ENCODE peak calls at places on chromosomes 13 and 19, in five cellular contexts. N is OCI-LY7; Y is stimulated activated CD8-positive, alpha-beta memory T cell treated with anti-CD3 and anti-CD28 coated beads, Interleukin-15, amount 100 ng/mL, for 48 hours; Z is NCI-H774; I is T-helper 9 cell. X is an unnamed sample.

GRCh38 chr13:36819811-36820140 is 754 bp downstream of the RFXAP start:
- DNase-seq in I (peak), N (no peak), Z (no peak), Y (peak), X (peak)

GRCh38 chr19:17834350-17835181 is 13.2 kb downstream of the JAK3 start:
- DNase-seq in N (no peak), Y (no peak), Z (no peak), I (no peak), X (no peak)

GRCh38 chr13:34003712-34004111 is 185.8 kb downstream of the RFC3 start:
- DNase-seq in Y (no peak), N (no peak), Z (no peak), I (no peak), X (no peak)

GRCh38 chr13:33179463-33179862 is 106.1 kb downstream of the STARD13 start:
- DNase-seq in N (no peak), I (no peak), Z (no peak), Y (no peak), X (no peak)

GRCh38 chr19:12767666-12768065 is 7.7 kb downstream of the HOOK2 start:
- DNase-seq in N (no peak), I (no peak), Y (no peak), Z (no peak), X (no peak)

GRCh38 chr13:26629260-26629659 is 71.8 kb downstream of the WASF3 start:
- DNase-seq in N (peak), Y (no peak), I (no peak), Z (no peak), X (no peak)

GRCh38 chr13:30865131-30866009 is 40.7 kb upstream of the MEDAG start:
- DNase-seq in I (peak), Z (peak), N (peak), Y (peak), X (peak)

GRCh38 chr13:49308104-49308875 is 60.6 kb downstream of the CDADC1 start:
- DNase-seq in N (no peak), I (no peak), Z (no peak), Y (no peak), X (no peak)

GRCh38 chr19:44447864-44448674 is at the start of gene ZNF229:
- DNase-seq in I (peak), N (no peak), Y (peak), Z (peak), X (peak)

GRCh38 chr13:99600318-99600717 is 99.0 kb downstream of the TM9SF2 start:
- DNase-seq in Y (no peak), I (no peak), N (peak), Z (no peak), X (no peak)

GRCh38 chr13:52600666-52601065 is 41.6 kb upstream of the HNRNPA1L2 start:
- DNase-seq in Z (no peak), I (no peak), Y (no peak), N (no peak), X (no peak)

GRCh38 chr19:8323781-8324185 is 2.5 kb downstream of the RPS28 start:
- DNase-seq in N (peak), I (no peak), Y (no peak), Z (no peak), X (no peak)

GRCh38 chr13:78881746-78882145 is 222.8 kb upstream of the OBI1 start:
- DNase-seq in Z (peak), I (no peak), Y (no peak), N (no peak), X (no peak)

GRCh38 chr13:94602467-94602866 is 810 bp downstream of the GPR180 start:
- DNase-seq in Y (no peak), Z (no peak), N (no peak), I (no peak), X (no peak)

GRCh38 chr13:26460652-26461051 is 96.8 kb upstream of the WASF3 start:
- DNase-seq in Z (no peak), N (no peak), I (no peak), Y (no peak), X (no peak)

GRCh38 chr19:17001603-17002183 is 24.9 kb downstream of the CPAMD8 start:
- DNase-seq in I (peak), N (no peak), Z (no peak), Y (peak), X (peak)

GRCh38 chr13:79361299-79361698 is 44.8 kb downstream of the RBM26 start:
- DNase-seq in N (no peak), I (no peak), Y (no peak), Z (no peak), X (no peak)

GRCh38 chr13:103883152-103883551 is 816.9 kb upstream of the SLC10A2 start:
- DNase-seq in N (no peak), Y (no peak), I (no peak), Z (peak), X (no peak)

GRCh38 chr13:112700291-112701060 is 10.6 kb downstream of the ATP11A start:
- DNase-seq in Y (no peak), Z (no peak), I (no peak), N (no peak), X (no peak)

GRCh38 chr19:10919352-10920287 is 8.8 kb downstream of the YIPF2 start:
- DNase-seq in I (no peak), Z (no peak), N (no peak), Y (no peak), X (no peak)

GRCh38 chr19:23716792-23717191 is 29.8 kb upstream of the ZNF675 start:
- DNase-seq in Z (no peak), N (no peak), I (no peak), Y (no peak), X (no peak)

GRCh38 chr13:51280379-51280940 is 58.3 kb downstream of the FAM124A start:
- DNase-seq in Y (no peak), I (no peak), Z (no peak), N (no peak), X (no peak)

GRCh38 chr13:20064128-20064527 is 96.7 kb downstream of the GJA3 start:
- DNase-seq in I (no peak), N (no peak), Y (no peak), Z (no peak), X (no peak)

GRCh38 chr19:12698138-12698537 is 1.7 kb upstream of the FBXW9 start:
- DNase-seq in I (no peak), Z (no peak), Y (no peak), N (no peak), X (no peak)

GRCh38 chr19:55166530-55167268 is at the start of gene DNAAF3:
- DNase-seq in I (peak), Y (peak), Z (peak), N (peak), X (peak)

GRCh38 chr13:63944896-63945295 is 2529.2 kb upstream of the PCDH20 start:
- DNase-seq in I (no peak), Z (no peak), N (no peak), Y (no peak), X (no peak)

GRCh38 chr13:43390101-43390500 is 366.7 kb downstream of the DNAJC15 start:
- DNase-seq in Y (no peak), Z (no peak), I (no peak), N (no peak), X (no peak)

GRCh38 chr13:114058051-114058867 is 74.2 kb downstream of the RASA3 start:
- DNase-seq in I (no peak), N (no peak), Z (no peak), Y (no peak), X (no peak)

GRCh38 chr13:48478401-48478800 is 54.5 kb downstream of the RCBTB2 start:
- DNase-seq in Z (no peak), I (no peak), Y (no peak), N (no peak), X (no peak)

GRCh38 chr13:51396352-51396751 is 56.5 kb downstream of the INTS6 start:
- DNase-seq in I (no peak), Y (no peak), Z (no peak), N (peak), X (no peak)

GRCh38 chr13:98345103-98345899 is 168.2 kb upstream of the RNF113B start:
- DNase-seq in Z (no peak), N (no peak), Y (no peak), I (no peak), X (no peak)

GRCh38 chr13:33691980-33692379 is 126.0 kb upstream of the RFC3 start:
- DNase-seq in Z (no peak), I (no peak), N (no peak), Y (no peak), X (no peak)

GRCh38 chr19:11018743-11019142 is 57.9 kb downstream of the SMARCA4 start:
- DNase-seq in I (no peak), Z (no peak), N (no peak), Y (no peak), X (no peak)

GRCh38 chr13:106156468-106156867 is 379.0 kb downstream of the EFNB2 start:
- DNase-seq in I (no peak), Z (no peak), N (no peak), Y (no peak), X (no peak)

GRCh38 chr19:30167206-30167903 is 204.8 kb upstream of the ZNF536 start:
- DNase-seq in Z (no peak), N (no peak), Y (no peak), I (no peak), X (no peak)

GRCh38 chr19:43606569-43607229 is 5.2 kb upstream of the SRRM5 start:
- DNase-seq in N (no peak), Y (no peak), I (no peak), Z (no peak), X (no peak)

GRCh38 chr13:91659583-91660415 is 261.4 kb downstream of the GPC5 start:
- DNase-seq in Z (no peak), Y (no peak), N (no peak), I (no peak), X (no peak)

GRCh38 chr13:71886880-71887279 is 19.9 kb upstream of the DACH1 start:
- DNase-seq in N (no peak), Z (no peak), Y (no peak), I (no peak), X (no peak)

GRCh38 chr13:84121456-84121855 is 239.2 kb upstream of the SLITRK1 start:
- DNase-seq in N (no peak), Y (no peak), I (no peak), Z (no peak), X (no peak)